ENCODE peak calls at places on chromosomes 1 and 21, in five cellular contexts. W is substantia nigra, D is fibroblast of lung, B is RWPE1, S is HL-60. V is an unnamed sample.

GRCh38 chr1:199774433-199775089 is 252.9 kb upstream of the NR5A2 start:
- DNase-seq in W (no peak), D (peak), B (peak), S (no peak), V (peak)

GRCh38 chr21:37848721-37849490 is 67.4 kb downstream of the KCNJ6 start:
- DNase-seq in W (no peak), D (no peak), B (no peak), S (no peak), V (no peak)

GRCh38 chr1:195981448-195982139 is 626.6 kb downstream of the KCNT2 start:
- DNase-seq in W (no peak), D (peak), B (no peak), S (no peak), V (no peak)

GRCh38 chr21:36454079-36454478 is 25.8 kb downstream of the CLDN14 start:
- DNase-seq in W (no peak), D (no peak), B (no peak), S (no peak), V (no peak)

GRCh38 chr1:207672525-207673130 is 27.7 kb downstream of the CR1L start:
- DNase-seq in W (peak), D (peak), B (peak), S (peak), V (peak)

GRCh38 chr21:44304846-44305245 is 5.0 kb downstream of the PFKL start:
- DNase-seq in W (peak), D (peak), B (peak), S (no peak), V (peak)

GRCh38 chr1:166573199-166573598 is 266.1 kb upstream of the POGK start:
- DNase-seq in W (no peak), D (no peak), B (no peak), S (no peak), V (no peak)

GRCh38 chr21:43196789-43197188 is 28.0 kb downstream of the CRYAA start:
- DNase-seq in W (no peak), D (no peak), B (peak), S (no peak), V (peak)

GRCh38 chr1:14961661-14962267 is 191.8 kb upstream of the TMEM51 start:
- DNase-seq in W (no peak), D (no peak), B (no peak), S (no peak), V (no peak)

GRCh38 chr1:97820470-97821188 is 100.2 kb downstream of the DPYD start:
- DNase-seq in W (no peak), D (peak), B (peak), S (no peak), V (peak)

GRCh38 chr1:209375681-209376360 is 207.7 kb upstream of the CAMK1G start:
- DNase-seq in W (no peak), D (peak), B (no peak), S (no peak), V (no peak)

GRCh38 chr1:171738921-171739320 is 2.9 kb downstream of the VAMP4 start:
- DNase-seq in W (no peak), D (no peak), B (no peak), S (no peak), V (no peak)

GRCh38 chr21:42289926-42290325 is 25.3 kb downstream of the TFF3 start:
- DNase-seq in W (peak), D (no peak), B (no peak), S (peak), V (no peak)

GRCh38 chr1:160127865-160128523 is 12.4 kb downstream of the ATP1A2 start:
- DNase-seq in W (no peak), D (peak), B (no peak), S (no peak), V (peak)

DNA sequence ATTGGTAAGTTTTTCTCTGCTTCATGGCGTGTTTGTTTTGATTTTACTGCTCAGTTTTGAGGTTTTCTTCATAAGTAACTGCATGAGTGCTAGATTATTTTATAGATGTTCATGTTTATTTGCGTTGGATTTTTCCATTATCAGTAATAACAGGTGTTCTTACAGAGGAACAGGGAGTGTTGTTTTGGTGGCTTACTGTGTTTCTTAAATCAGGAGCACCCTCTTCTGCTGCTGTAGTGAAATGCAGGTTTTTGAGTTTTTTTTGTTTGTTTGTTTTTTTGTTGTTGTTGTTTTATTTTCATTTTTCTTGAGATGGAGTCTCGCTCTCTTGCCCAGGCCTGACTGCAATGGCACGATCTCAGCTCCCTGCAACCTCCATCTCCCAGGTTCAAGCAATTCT is 32.6 kb downstream of the CTBS start:
- DNase-seq in W (no peak), D (peak), B (no peak), S (no peak), V (no peak)
- H3K27ac ChIP-seq in W (no peak), D (no peak), B (no peak), S (no peak), V (no peak)

GRCh38 chr1:51304360-51304759 is 26.0 kb downstream of the TTC39A start:
- DNase-seq in W (no peak), D (no peak), B (no peak), S (no peak), V (no peak)
- H3K27ac ChIP-seq in W (no peak), D (no peak), B (no peak), S (no peak), V (no peak)

DNA sequence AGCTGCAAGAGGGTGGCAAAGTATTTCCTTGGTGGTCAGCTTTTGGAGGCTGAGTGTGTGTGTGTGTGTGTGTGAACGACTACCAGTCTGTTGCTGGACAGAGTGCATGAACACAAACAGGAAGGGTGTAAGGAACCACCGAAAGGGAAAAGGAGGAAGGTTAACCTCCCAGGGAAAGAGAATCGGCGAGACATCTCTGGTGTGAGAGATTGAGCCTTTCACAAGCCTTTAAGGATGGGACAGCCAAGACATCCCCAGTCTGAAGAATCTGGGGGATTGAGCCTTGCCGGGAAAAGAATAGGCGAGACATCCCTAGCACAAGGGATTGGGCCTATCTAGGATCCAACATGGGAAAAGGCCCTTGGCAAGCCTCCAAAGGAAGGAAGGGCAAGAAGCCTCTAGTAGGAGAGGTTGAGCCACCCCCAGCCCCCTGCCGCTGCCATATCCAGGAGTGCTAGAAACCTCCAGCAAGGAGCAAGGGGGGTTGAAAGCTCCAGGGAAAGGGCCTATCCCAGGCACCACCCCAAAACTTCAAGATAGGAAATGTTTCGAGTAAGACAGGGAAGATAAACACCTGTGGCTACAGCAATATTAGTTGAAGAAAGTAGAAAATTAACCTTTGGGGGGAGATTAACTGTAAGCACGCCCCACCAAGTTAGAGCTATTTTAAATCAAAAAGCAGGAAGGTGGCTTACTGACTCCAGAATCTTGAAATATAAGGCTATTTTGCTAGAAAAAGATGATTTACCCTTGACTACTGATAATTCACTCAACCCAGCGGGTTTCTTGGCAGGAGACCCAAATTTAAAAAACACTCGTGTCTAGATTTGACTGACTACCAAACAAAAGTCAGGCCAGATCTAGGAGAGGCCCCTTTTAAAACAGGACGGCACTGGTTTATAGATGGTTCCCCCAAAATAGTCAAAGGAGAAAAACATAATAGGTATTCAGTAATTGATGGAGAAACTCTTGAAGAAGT is 3.2 kb downstream of the TEX50 start:
- DNase-seq in W (no peak), D (no peak), B (no peak), S (no peak), V (no peak)
- H3K27ac ChIP-seq in W (no peak), D (no peak), B (peak), S (no peak), V (no peak)

DNA sequence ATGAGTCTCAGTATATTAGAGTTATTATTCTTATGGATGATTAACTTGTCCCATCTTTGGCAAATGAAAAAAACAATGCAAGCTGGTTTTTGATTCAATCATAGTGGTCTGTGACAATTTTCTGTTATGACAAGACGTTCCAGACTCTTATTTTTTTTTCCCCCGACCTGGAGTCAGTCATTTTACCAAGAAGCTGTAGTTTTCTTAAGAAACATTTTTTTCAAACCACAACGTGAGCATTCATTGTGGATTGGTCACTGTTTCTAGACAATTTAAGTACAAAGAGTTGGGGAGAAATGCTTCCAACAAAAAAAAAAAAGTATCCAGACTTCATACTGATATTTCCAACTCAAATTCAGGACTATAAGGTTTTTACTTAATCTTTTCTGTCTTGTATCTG is 8.0 kb upstream of the ANGPTL3 start:
- DNase-seq in W (no peak), D (peak), B (no peak), S (no peak), V (no peak)
- H3K27ac ChIP-seq in W (no peak), D (no peak), B (no peak), S (no peak), V (no peak)

GRCh38 chr1:154485106-154485505 is 16.9 kb upstream of the TDRD10 start:
- DNase-seq in W (no peak), D (no peak), B (no peak), S (no peak), V (no peak)

GRCh38 chr1:154489863-154490262 is 12.2 kb upstream of the TDRD10 start:
- DNase-seq in W (no peak), D (no peak), B (no peak), S (no peak), V (no peak)

GRCh38 chr1:154483941-154484803 is 17.8 kb upstream of the TDRD10 start:
- DNase-seq in W (no peak), D (peak), B (peak), S (no peak), V (peak)

GRCh38 chr1:154488942-154489341 is 13.1 kb upstream of the TDRD10 start:
- DNase-seq in W (no peak), D (no peak), B (no peak), S (no peak), V (no peak)

GRCh38 chr1:154485905-154486304 is 16.1 kb upstream of the TDRD10 start:
- DNase-seq in W (no peak), D (no peak), B (no peak), S (no peak), V (no peak)
- H3K27ac ChIP-seq in W (no peak), D (no peak), B (no peak), S (no peak), V (no peak)

DNA sequence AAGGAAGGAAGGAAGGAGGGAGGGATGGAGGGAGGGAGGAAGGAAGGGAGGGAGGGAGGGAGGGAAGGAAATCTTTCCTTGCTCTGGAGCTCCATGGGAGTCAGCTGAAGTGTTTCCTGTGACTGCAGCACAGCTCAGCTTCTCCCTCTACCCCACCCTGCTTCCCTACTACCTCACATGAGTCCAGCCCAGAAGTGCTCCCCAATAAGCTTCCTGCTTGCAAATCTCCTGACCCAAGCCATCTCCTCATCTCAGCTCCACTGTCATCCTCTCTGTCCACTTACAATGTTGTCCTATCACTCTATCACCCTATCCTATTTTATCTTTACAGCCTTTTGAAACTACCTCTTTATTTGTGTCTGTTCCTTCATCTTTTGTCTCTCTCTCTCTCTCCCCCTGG is 52.9 kb upstream of the SSBP3 start:
- DNase-seq in W (no peak), D (no peak), B (no peak), S (no peak), V (no peak)
- H3K27ac ChIP-seq in W (no peak), D (no peak), B (no peak), S (no peak), V (no peak)

GRCh38 chr1:21644348-21644747 is 24.8 kb downstream of the RAP1GAP start:
- DNase-seq in W (no peak), D (no peak), B (no peak), S (no peak), V (no peak)

GRCh38 chr1:21643624-21644023 is 25.5 kb downstream of the RAP1GAP start:
- DNase-seq in W (no peak), D (no peak), B (no peak), S (no peak), V (no peak)

GRCh38 chr1:21644906-21645305 is 24.3 kb downstream of the RAP1GAP start:
- DNase-seq in W (no peak), D (no peak), B (no peak), S (no peak), V (no peak)

GRCh38 chr1:21647431-21648373 is 21.5 kb downstream of the RAP1GAP start:
- DNase-seq in W (no peak), D (peak), B (peak), S (no peak), V (peak)

DNA sequence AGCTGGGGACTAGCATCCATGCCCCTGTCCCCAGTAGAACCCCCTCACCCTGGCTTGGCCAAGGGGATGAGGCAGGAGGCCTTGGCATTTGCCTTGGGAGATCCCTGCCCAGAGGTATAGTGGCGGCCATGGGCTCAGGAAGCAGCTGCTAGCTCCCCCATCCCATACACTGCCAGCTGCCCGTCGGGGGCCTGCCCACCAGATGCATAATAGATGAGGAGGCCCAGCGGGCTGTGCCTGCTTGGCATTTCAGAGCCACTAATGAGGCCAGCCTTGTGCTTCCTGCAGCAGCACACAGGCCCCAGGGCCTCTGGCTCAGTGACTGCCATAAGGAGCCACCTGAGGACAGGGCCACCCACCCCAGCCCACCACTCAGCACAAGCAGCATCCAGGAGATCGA is 23.6 kb downstream of the RAP1GAP start:
- DNase-seq in W (peak), D (no peak), B (no peak), S (no peak), V (no peak)
- H3K27ac ChIP-seq in W (peak), D (no peak), B (no peak), S (no peak), V (no peak)

GRCh38 chr1:8705104-8705503 is 112.3 kb downstream of the RERE start:
- DNase-seq in W (no peak), D (no peak), B (no peak), S (no peak), V (no peak)

GRCh38 chr1:8699679-8700078 is 117.8 kb downstream of the RERE start:
- DNase-seq in W (no peak), D (no peak), B (no peak), S (no peak), V (no peak)

GRCh38 chr1:8706291-8706690 is 111.1 kb downstream of the RERE start:
- DNase-seq in W (no peak), D (no peak), B (no peak), S (no peak), V (no peak)

GRCh38 chr1:8702121-8702520 is 115.3 kb downstream of the RERE start:
- DNase-seq in W (no peak), D (peak), B (peak), S (no peak), V (peak)

GRCh38 chr1:8702848-8703810 is 114.3 kb downstream of the RERE start:
- DNase-seq in W (peak), D (peak), B (peak), S (peak), V (peak)
- H3K27ac ChIP-seq in W (peak), D (peak), B (peak), S (peak), V (peak)

DNA sequence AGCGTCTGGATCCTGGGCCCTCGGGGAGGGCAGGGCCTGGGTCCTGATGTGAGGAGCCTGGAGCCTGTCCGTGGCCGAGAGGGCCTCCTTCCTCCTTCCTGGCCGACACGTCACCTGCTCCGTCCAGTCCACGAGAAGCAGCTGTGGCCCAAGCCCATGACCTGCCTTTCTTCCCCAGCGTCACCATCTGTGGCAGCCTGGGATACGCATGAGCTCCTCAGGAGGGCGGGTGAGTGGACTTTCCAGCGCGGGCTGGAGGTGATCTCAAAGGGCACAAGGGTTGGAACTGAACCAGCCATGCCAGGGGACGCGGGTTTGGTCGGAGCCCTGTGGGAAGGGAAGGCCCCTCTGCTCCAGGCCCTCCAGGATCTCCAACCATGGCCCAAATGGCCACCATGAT is 90.4 kb downstream of the DHRS3 start:
- DNase-seq in W (no peak), D (no peak), B (no peak), S (no peak), V (peak)
- H3K27ac ChIP-seq in W (no peak), D (no peak), B (no peak), S (no peak), V (no peak)

DNA sequence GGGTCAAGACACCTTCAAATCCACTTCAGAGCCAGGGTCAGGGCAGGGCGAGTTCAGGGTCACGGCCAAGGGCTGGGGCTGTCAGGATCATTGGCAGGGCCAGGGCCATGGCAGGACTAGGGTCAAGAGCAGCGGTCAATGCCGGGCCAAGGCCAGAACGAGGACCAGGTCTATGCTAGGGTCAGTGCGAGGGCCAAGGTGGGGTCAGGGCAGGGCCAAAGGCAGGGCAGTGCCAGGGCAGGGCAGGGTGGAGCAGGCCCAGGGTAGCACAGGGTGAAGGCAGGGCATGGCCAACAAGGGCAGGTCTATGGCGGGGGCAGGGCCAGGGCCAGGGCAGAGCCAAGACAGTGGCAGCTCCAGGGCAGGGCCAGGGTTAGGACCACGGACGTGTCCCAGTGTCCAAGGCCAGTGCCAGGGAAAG is 154.0 kb downstream of the LIPI start:
- DNase-seq in W (no peak), D (no peak), B (no peak), S (no peak), V (no peak)
- H3K27ac ChIP-seq in W (no peak), D (no peak), B (peak), S (no peak), V (no peak)